ENCODE peak calls at places on chromosomes 1 and 21, in eight cellular contexts. One of them, this sample, is unnamed.

GRCh38 chr1:16260814-16261213 is 23.8 kb upstream of the CPLANE2 start:
- DNase-seq in CD8-positive, alpha-beta T cell: no peak
- DNase-seq in transverse colon: no peak
- DNase-seq in tibial artery: no peak
- DNase-seq in DND-41: no peak
- DNase-seq in bronchial epithelial cell: peak; percentile 22
- DNase-seq in IMR-90: peak; percentile 81
- DNase-seq in mucosa of descending colon: no peak
- DNase-seq in this sample: peak; percentile 73

GRCh38 chr1:27885620-27886352 is 13.4 kb downstream of the THEMIS2 start:
- DNase-seq in IMR-90: no peak
- DNase-seq in CD8-positive, alpha-beta T cell: no peak
- DNase-seq in mucosa of descending colon: no peak
- DNase-seq in bronchial epithelial cell: no peak
- DNase-seq in DND-41: no peak
- DNase-seq in tibial artery: no peak
- DNase-seq in transverse colon: no peak
- DNase-seq in this sample: no peak

GRCh38 chr1:73860421-73860950 is 337.5 kb downstream of the LRRIQ3 start:
- DNase-seq in transverse colon: no peak
- DNase-seq in CD8-positive, alpha-beta T cell: no peak
- DNase-seq in DND-41: no peak
- DNase-seq in tibial artery: no peak
- DNase-seq in bronchial epithelial cell: no peak
- DNase-seq in IMR-90: no peak
- DNase-seq in mucosa of descending colon: no peak
- DNase-seq in this sample: no peak

GRCh38 chr1:209583408-209583807 is at the start of gene CAMK1G:
- DNase-seq in bronchial epithelial cell: no peak
- DNase-seq in IMR-90: peak; percentile 80
- DNase-seq in mucosa of descending colon: no peak
- DNase-seq in transverse colon: no peak
- DNase-seq in tibial artery: no peak
- DNase-seq in DND-41: no peak
- DNase-seq in CD8-positive, alpha-beta T cell: no peak
- DNase-seq in this sample: peak; percentile 82

GRCh38 chr1:44775930-44776748 is 799 bp downstream of the RPS8 start:
- DNase-seq in bronchial epithelial cell: no peak
- DNase-seq in mucosa of descending colon: no peak
- DNase-seq in transverse colon: peak; percentile 42
- DNase-seq in IMR-90: no peak
- DNase-seq in DND-41: peak; percentile 58
- DNase-seq in CD8-positive, alpha-beta T cell: peak; percentile 27
- DNase-seq in tibial artery: no peak
- DNase-seq in this sample: peak; percentile 37

GRCh38 chr1:162166934-162167615 is 97.6 kb downstream of the NOS1AP start:
- DNase-seq in mucosa of descending colon: no peak
- DNase-seq in CD8-positive, alpha-beta T cell: no peak
- DNase-seq in IMR-90: no peak
- DNase-seq in tibial artery: no peak
- DNase-seq in DND-41: no peak
- DNase-seq in transverse colon: no peak
- DNase-seq in bronchial epithelial cell: peak; percentile 7
- DNase-seq in this sample: no peak

GRCh38 chr1:33272930-33273329 is 16.6 kb downstream of the ZNF362 start:
- DNase-seq in tibial artery: peak; percentile 38
- DNase-seq in mucosa of descending colon: no peak
- DNase-seq in IMR-90: no peak
- DNase-seq in CD8-positive, alpha-beta T cell: no peak
- DNase-seq in transverse colon: no peak
- DNase-seq in DND-41: no peak
- DNase-seq in bronchial epithelial cell: no peak
- DNase-seq in this sample: no peak

GRCh38 chr1:112957133-112957812 is 1.3 kb upstream of the SLC16A1 start:
- DNase-seq in DND-41: peak; percentile 79
- DNase-seq in transverse colon: peak; percentile 23
- DNase-seq in tibial artery: no peak
- DNase-seq in bronchial epithelial cell: peak; percentile 76
- DNase-seq in IMR-90: peak; percentile 95
- DNase-seq in CD8-positive, alpha-beta T cell: peak; percentile 6
- DNase-seq in mucosa of descending colon: no peak
- DNase-seq in this sample: peak; percentile 96

GRCh38 chr1:39488012-39488545 is 3.4 kb upstream of the BMP8A start:
- DNase-seq in bronchial epithelial cell: no peak
- DNase-seq in transverse colon: no peak
- DNase-seq in DND-41: no peak
- DNase-seq in CD8-positive, alpha-beta T cell: no peak
- DNase-seq in tibial artery: no peak
- DNase-seq in mucosa of descending colon: no peak
- DNase-seq in IMR-90: no peak
- DNase-seq in this sample: no peak

GRCh38 chr1:27598902-27599528 is 4.9 kb downstream of the AHDC1 start:
- DNase-seq in IMR-90: peak; percentile 77
- DNase-seq in transverse colon: peak; percentile 48
- DNase-seq in tibial artery: peak; percentile 96
- DNase-seq in bronchial epithelial cell: no peak
- DNase-seq in mucosa of descending colon: no peak
- DNase-seq in DND-41: peak; percentile 93
- DNase-seq in CD8-positive, alpha-beta T cell: no peak
- DNase-seq in this sample: peak; percentile 82

GRCh38 chr1:22296701-22297591 is 154.0 kb upstream of the WNT4 start:
- DNase-seq in tibial artery: no peak
- DNase-seq in transverse colon: no peak
- DNase-seq in IMR-90: no peak
- DNase-seq in CD8-positive, alpha-beta T cell: no peak
- DNase-seq in bronchial epithelial cell: peak; percentile 10
- DNase-seq in mucosa of descending colon: no peak
- DNase-seq in DND-41: peak; percentile 31
- DNase-seq in this sample: no peak

GRCh38 chr21:36175771-36176565 is 19.3 kb downstream of the DOP1B start:
- DNase-seq in CD8-positive, alpha-beta T cell: no peak
- DNase-seq in bronchial epithelial cell: no peak
- DNase-seq in tibial artery: no peak
- DNase-seq in IMR-90: no peak
- DNase-seq in mucosa of descending colon: no peak
- DNase-seq in transverse colon: no peak
- DNase-seq in DND-41: no peak
- DNase-seq in this sample: no peak

GRCh38 chr1:15038232-15039016 is 115.1 kb upstream of the TMEM51 start:
- DNase-seq in bronchial epithelial cell: peak; percentile 20
- DNase-seq in transverse colon: no peak
- DNase-seq in tibial artery: no peak
- DNase-seq in mucosa of descending colon: no peak
- DNase-seq in DND-41: peak; percentile 38
- DNase-seq in CD8-positive, alpha-beta T cell: no peak
- DNase-seq in IMR-90: peak; percentile 33
- DNase-seq in this sample: peak; percentile 51

GRCh38 chr1:184953600-184954219 is 20.6 kb downstream of the NIBAN1 start:
- DNase-seq in IMR-90: peak; percentile 71
- DNase-seq in bronchial epithelial cell: peak; percentile 99
- DNase-seq in transverse colon: no peak
- DNase-seq in mucosa of descending colon: no peak
- DNase-seq in tibial artery: no peak
- DNase-seq in DND-41: no peak
- DNase-seq in CD8-positive, alpha-beta T cell: no peak
- DNase-seq in this sample: peak; percentile 73

GRCh38 chr1:116255933-116256649 is 117.0 kb upstream of the ATP1A1 start:
- DNase-seq in bronchial epithelial cell: no peak
- DNase-seq in tibial artery: no peak
- DNase-seq in IMR-90: no peak
- DNase-seq in transverse colon: no peak
- DNase-seq in DND-41: no peak
- DNase-seq in CD8-positive, alpha-beta T cell: no peak
- DNase-seq in mucosa of descending colon: no peak
- DNase-seq in this sample: peak; percentile 1

GRCh38 chr1:1914101-1914811 is 804 bp upstream of the CALML6 start:
- DNase-seq in CD8-positive, alpha-beta T cell: no peak
- DNase-seq in mucosa of descending colon: no peak
- DNase-seq in DND-41: no peak
- DNase-seq in tibial artery: no peak
- DNase-seq in IMR-90: no peak
- DNase-seq in bronchial epithelial cell: no peak
- DNase-seq in transverse colon: peak; percentile 7
- DNase-seq in this sample: no peak

GRCh38 chr1:87329051-87329755 is 523 bp downstream of the LMO4 start:
- DNase-seq in tibial artery: peak; percentile 78
- DNase-seq in mucosa of descending colon: peak; percentile 70
- DNase-seq in IMR-90: peak; percentile 33
- DNase-seq in DND-41: peak; percentile 63
- DNase-seq in bronchial epithelial cell: no peak
- DNase-seq in CD8-positive, alpha-beta T cell: no peak
- DNase-seq in transverse colon: peak; percentile 57
- DNase-seq in this sample: peak; percentile 56

GRCh38 chr21:21612446-21612845 is 614.2 kb downstream of the NCAM2 start:
- DNase-seq in DND-41: no peak
- DNase-seq in transverse colon: no peak
- DNase-seq in CD8-positive, alpha-beta T cell: no peak
- DNase-seq in IMR-90: peak; percentile 92
- DNase-seq in tibial artery: no peak
- DNase-seq in mucosa of descending colon: no peak
- DNase-seq in bronchial epithelial cell: peak; percentile 49
- DNase-seq in this sample: peak; percentile 97

GRCh38 chr1:203569490-203570318 is 56.9 kb upstream of the ATP2B4 start:
- DNase-seq in bronchial epithelial cell: no peak
- DNase-seq in transverse colon: no peak
- DNase-seq in mucosa of descending colon: no peak
- DNase-seq in DND-41: no peak
- DNase-seq in IMR-90: peak; percentile 83
- DNase-seq in CD8-positive, alpha-beta T cell: no peak
- DNase-seq in tibial artery: no peak
- DNase-seq in this sample: no peak

GRCh38 chr1:99561952-99562351 is 84.0 kb upstream of the PALMD start:
- DNase-seq in DND-41: no peak
- DNase-seq in IMR-90: no peak
- DNase-seq in CD8-positive, alpha-beta T cell: no peak
- DNase-seq in transverse colon: no peak
- DNase-seq in tibial artery: no peak
- DNase-seq in bronchial epithelial cell: no peak
- DNase-seq in mucosa of descending colon: no peak
- DNase-seq in this sample: no peak

GRCh38 chr1:32246888-32247273 is at the start of gene FAM167B:
- DNase-seq in CD8-positive, alpha-beta T cell: no peak
- DNase-seq in IMR-90: peak; percentile 71
- DNase-seq in mucosa of descending colon: no peak
- DNase-seq in DND-41: no peak
- DNase-seq in transverse colon: peak; percentile 12
- DNase-seq in tibial artery: peak; percentile 74
- DNase-seq in bronchial epithelial cell: peak; percentile 21
- DNase-seq in this sample: peak; percentile 40

GRCh38 chr1:86156571-86157455 is at the start of gene COL24A1:
- DNase-seq in mucosa of descending colon: peak; percentile 25
- DNase-seq in transverse colon: peak; percentile 14
- DNase-seq in IMR-90: peak; percentile 83
- DNase-seq in CD8-positive, alpha-beta T cell: no peak
- DNase-seq in tibial artery: peak; percentile 63
- DNase-seq in bronchial epithelial cell: peak; percentile 35
- DNase-seq in DND-41: no peak
- DNase-seq in this sample: peak; percentile 66

GRCh38 chr1:248804771-248805681 is 20.7 kb downstream of the SH3BP5L start:
- DNase-seq in tibial artery: no peak
- DNase-seq in bronchial epithelial cell: no peak
- DNase-seq in CD8-positive, alpha-beta T cell: no peak
- DNase-seq in mucosa of descending colon: peak; percentile 55
- DNase-seq in IMR-90: no peak
- DNase-seq in DND-41: no peak
- DNase-seq in transverse colon: peak; percentile 51
- DNase-seq in this sample: no peak
- H3K4me3 ChIP-seq in tibial artery: no peak overlapping the region
- H3K4me3 ChIP-seq in bronchial epithelial cell: no peak overlapping the region
- H3K4me3 ChIP-seq in CD8-positive, alpha-beta T cell: no peak overlapping the region
- H3K4me3 ChIP-seq in mucosa of descending colon: no peak overlapping the region
- H3K4me3 ChIP-seq in IMR-90: no peak overlapping the region
- H3K4me3 ChIP-seq in DND-41: no peak overlapping the region
- H3K4me3 ChIP-seq in transverse colon: no peak overlapping the region
- H3K4me3 ChIP-seq in this sample: no peak overlapping the region

DNA sequence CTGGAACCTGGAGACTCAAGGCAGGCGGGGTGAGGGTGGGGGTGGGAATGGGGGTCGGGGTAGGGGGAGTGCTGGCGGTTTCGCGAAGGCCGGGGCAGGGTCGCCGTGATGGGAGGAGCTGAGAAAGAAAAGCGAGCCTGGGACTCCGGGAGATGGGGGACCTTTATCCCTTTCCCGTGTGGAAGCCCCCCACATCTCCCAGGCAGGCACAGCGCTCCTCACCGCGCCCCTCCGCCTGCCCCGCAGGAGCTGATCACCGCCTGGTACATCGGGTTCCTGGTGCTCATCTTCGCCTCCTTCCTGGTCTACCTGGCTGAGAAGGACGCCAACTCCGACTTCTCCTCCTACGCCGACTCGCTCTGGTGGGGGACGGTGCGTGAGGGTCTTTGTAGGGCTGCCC is 35.5 kb downstream of the KCNQ4 start:
- DNase-seq in CD8-positive, alpha-beta T cell: no peak
- DNase-seq in bronchial epithelial cell: no peak
- DNase-seq in mucosa of descending colon: peak; percentile 28
- DNase-seq in IMR-90: no peak
- DNase-seq in transverse colon: no peak
- DNase-seq in tibial artery: no peak
- DNase-seq in DND-41: no peak
- DNase-seq in this sample: no peak
- H3K4me3 ChIP-seq in CD8-positive, alpha-beta T cell: no peak overlapping the region
- H3K4me3 ChIP-seq in bronchial epithelial cell: peak overlapping the region; percentile 39
- H3K4me3 ChIP-seq in mucosa of descending colon: no peak overlapping the region
- H3K4me3 ChIP-seq in IMR-90: no peak overlapping the region
- H3K4me3 ChIP-seq in transverse colon: no peak overlapping the region
- H3K4me3 ChIP-seq in tibial artery: no peak overlapping the region
- H3K4me3 ChIP-seq in DND-41: no peak overlapping the region
- H3K4me3 ChIP-seq in this sample: no peak overlapping the region

DNA sequence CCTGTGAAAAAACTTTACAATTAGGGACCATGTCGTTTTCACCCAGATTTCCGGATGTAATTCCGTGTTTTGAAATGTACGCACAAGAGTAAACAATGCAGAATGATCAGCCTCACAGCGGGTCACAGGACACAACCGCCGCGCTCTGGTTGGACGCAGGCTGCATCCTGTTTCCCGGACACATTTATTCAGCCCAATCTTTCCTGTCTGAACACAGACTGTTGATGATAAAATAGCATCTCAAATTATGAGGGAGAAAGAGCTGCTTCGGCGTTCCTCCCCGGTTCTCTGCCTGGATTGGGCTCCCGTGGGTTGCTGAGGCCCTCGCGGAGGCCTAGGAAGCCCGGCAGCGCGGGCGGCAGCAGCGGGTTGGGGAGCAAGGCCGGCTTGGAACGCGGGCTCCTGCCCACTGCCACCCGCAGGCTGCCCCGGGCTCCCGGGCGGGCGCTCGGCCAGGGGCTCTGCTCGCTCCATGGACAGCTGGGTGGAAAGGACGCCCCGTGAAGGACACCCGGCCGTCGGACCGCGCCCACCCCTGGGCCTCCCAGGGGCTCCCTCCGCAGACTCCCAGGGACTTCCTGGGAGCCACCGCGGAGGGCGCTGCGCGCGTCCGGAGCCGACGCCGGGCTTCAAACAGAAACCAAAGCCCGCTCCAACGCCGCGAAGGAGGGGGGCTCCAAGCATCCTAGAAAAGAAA is 122.4 kb downstream of the ESRRG start:
- DNase-seq in tibial artery: peak; percentile 67
- DNase-seq in DND-41: no peak
- DNase-seq in transverse colon: peak; percentile 79
- DNase-seq in mucosa of descending colon: peak; percentile 83
- DNase-seq in CD8-positive, alpha-beta T cell: no peak
- DNase-seq in IMR-90: peak; percentile 78
- DNase-seq in bronchial epithelial cell: peak; percentile 59
- DNase-seq in this sample: peak; percentile 79
- H3K4me3 ChIP-seq in tibial artery: peak overlapping the region; percentile 53
- H3K4me3 ChIP-seq in DND-41: no peak overlapping the region
- H3K4me3 ChIP-seq in transverse colon: peak overlapping the region; percentile 66
- H3K4me3 ChIP-seq in mucosa of descending colon: peak overlapping the region; percentile 48
- H3K4me3 ChIP-seq in CD8-positive, alpha-beta T cell: no peak overlapping the region
- H3K4me3 ChIP-seq in IMR-90: peak overlapping the region; percentile 65
- H3K4me3 ChIP-seq in bronchial epithelial cell: peak overlapping the region; percentile 71
- H3K4me3 ChIP-seq in this sample: peak overlapping the region; percentile 68

GRCh38 chr21:45643021-45643980 is at the start of gene PCBP3:
- DNase-seq in bronchial epithelial cell: peak; percentile 31
- DNase-seq in IMR-90: peak; percentile 89
- DNase-seq in tibial artery: peak; percentile 89
- DNase-seq in transverse colon: peak; percentile 98
- DNase-seq in CD8-positive, alpha-beta T cell: peak; percentile 89
- DNase-seq in DND-41: peak; percentile 98
- DNase-seq in mucosa of descending colon: peak; percentile 99
- DNase-seq in this sample: peak; percentile 98
- H3K4me3 ChIP-seq in bronchial epithelial cell: peak within 1 kb of the TSS; percentile 14
- H3K4me3 ChIP-seq in IMR-90: peak within 1 kb of the TSS; percentile 72
- H3K4me3 ChIP-seq in tibial artery: peak within 1 kb of the TSS; percentile 43
- H3K4me3 ChIP-seq in transverse colon: peak within 1 kb of the TSS; percentile 54
- H3K4me3 ChIP-seq in CD8-positive, alpha-beta T cell: no peak within 1 kb of the TSS
- H3K4me3 ChIP-seq in DND-41: peak within 1 kb of the TSS; percentile 21
- H3K4me3 ChIP-seq in mucosa of descending colon: peak within 1 kb of the TSS; percentile 24
- H3K4me3 ChIP-seq in this sample: peak within 1 kb of the TSS; percentile 62

This sample was measured in choroid plexus epithelial cell.